ENCODE peak calls at places on chromosome X, in seven cellular contexts. F, S, J, Z, M, U and C are unnamed samples.

GRCh38 chrX:13305091-13305490 is 14.8 kb downstream of the ATXN3L start:
- DNase-seq in F (no peak), S (no peak), J (no peak), Z (no peak), M (no peak), U (no peak), C (no peak)

GRCh38 chrX:110081740-110082139 is 78.8 kb downstream of the TMEM164 start:
- DNase-seq in F (peak; percentile 64), S (peak; percentile 65), J (no peak), Z (no peak), M (no peak), U (peak; percentile 73), C (no peak)

GRCh38 chrX:150360331-150360730 is 2.8 kb upstream of the MAMLD1 start:
- DNase-seq in F (no peak), S (no peak), J (no peak), Z (no peak), M (no peak), U (no peak), C (no peak)

GRCh38 chrX:13254076-13254785 is 65.6 kb downstream of the ATXN3L start:
- DNase-seq in F (no peak), S (peak; percentile 27), J (peak; percentile 58), Z (no peak), M (no peak), U (peak; percentile 67), C (no peak)

GRCh38 chrX:38036471-38036870 is 30.1 kb downstream of the SYTL5 start:
- DNase-seq in F (no peak), S (no peak), J (no peak), Z (no peak), M (no peak), U (peak; percentile 19), C (no peak)

GRCh38 chrX:123860983-123861382 is 1.1 kb downstream of the XIAP start:
- DNase-seq in F (no peak), S (peak; percentile 40), J (no peak), Z (no peak), M (no peak), U (peak; percentile 28), C (no peak)

GRCh38 chrX:499870-500364 is 113.2 kb upstream of the PPP2R3B start:
- DNase-seq in F (no peak), S (no peak), J (no peak), Z (no peak), M (no peak), U (no peak), C (no peak)

GRCh38 chrX:19883878-19884277 is 3.5 kb downstream of the SH3KBP1 start:
- DNase-seq in F (no peak), S (no peak), J (peak; percentile 66), Z (no peak), M (no peak), U (peak; percentile 76), C (no peak)

GRCh38 chrX:65871671-65872311 is 168.1 kb downstream of the VSIG4 start:
- DNase-seq in F (no peak), S (no peak), J (peak; percentile 19), Z (no peak), M (peak; percentile 53), U (peak; percentile 85), C (no peak)

GRCh38 chrX:74613350-74614192 is 853 bp downstream of the RLIM start:
- DNase-seq in F (no peak), S (peak; percentile 40), J (peak; percentile 13), Z (no peak), M (no peak), U (peak; percentile 50), C (no peak)

GRCh38 chrX:103954259-103954658 is 8.2 kb upstream of the TMSB15B start:
- DNase-seq in F (no peak), S (no peak), J (no peak), Z (no peak), M (no peak), U (no peak), C (no peak)

GRCh38 chrX:151789179-151789800 is 54.7 kb downstream of the CNGA2 start:
- DNase-seq in F (peak; percentile 78), S (peak; percentile 39), J (no peak), Z (no peak), M (no peak), U (no peak), C (peak; percentile 80)

GRCh38 chrX:526295-527224 is 104.0 kb upstream of the SHOX start:
- DNase-seq in F (no peak), S (no peak), J (no peak), Z (no peak), M (no peak), U (no peak), C (no peak)

GRCh38 chrX:134849390-134849789 is 141.4 kb upstream of the SMIM10 start:
- DNase-seq in F (no peak), S (no peak), J (no peak), Z (no peak), M (no peak), U (peak; percentile 31), C (no peak)

GRCh38 chrX:40646489-40647306 is 663 bp downstream of the CXorf38 start:
- DNase-seq in F (peak; percentile 74), S (peak; percentile 24), J (peak; percentile 66), Z (no peak), M (peak; percentile 81), U (peak; percentile 24), C (no peak)

GRCh38 chrX:15451913-15452312 is 41.2 kb downstream of the PIR start:
- DNase-seq in F (peak; percentile 67), S (no peak), J (no peak), Z (no peak), M (no peak), U (peak; percentile 32), C (no peak)

GRCh38 chrX:115344885-115345653 is 55.6 kb downstream of the LUZP4 start:
- DNase-seq in F (peak; percentile 94), S (peak; percentile 94), J (no peak), Z (peak; percentile 40), M (peak; percentile 71), U (peak; percentile 92), C (peak; percentile 93)

GRCh38 chrX:334971-335757 is 16.6 kb upstream of the GTPBP6 start:
- DNase-seq in F (no peak), S (no peak), J (no peak), Z (no peak), M (peak; percentile 40), U (no peak), C (no peak)

GRCh38 chrX:39477438-39478120 is 620.2 kb downstream of the BCOR start:
- DNase-seq in F (no peak), S (peak; percentile 2), J (no peak), Z (no peak), M (peak; percentile 58), U (peak; percentile 14), C (no peak)

GRCh38 chrX:19684265-19684664 is 169.0 kb upstream of the MAP3K15 start:
- DNase-seq in F (no peak), S (no peak), J (no peak), Z (no peak), M (no peak), U (no peak), C (no peak)

GRCh38 chrX:49001521-49002090 is 458 bp downstream of the GRIPAP1 start:
- DNase-seq in F (no peak), S (peak; percentile 50), J (no peak), Z (no peak), M (peak; percentile 50), U (peak; percentile 49), C (no peak)

GRCh38 chrX:10636851-10637250 is 16.5 kb upstream of the MID1 start:
- DNase-seq in F (no peak), S (no peak), J (no peak), Z (no peak), M (no peak), U (no peak), C (no peak)

GRCh38 chrX:10633722-10634121 is 13.3 kb upstream of the MID1 start:
- DNase-seq in F (no peak), S (peak; percentile 89), J (no peak), Z (no peak), M (no peak), U (peak; percentile 90), C (peak; percentile 72)

GRCh38 chrX:10634681-10635161 is 14.3 kb upstream of the MID1 start:
- DNase-seq in F (no peak), S (no peak), J (no peak), Z (no peak), M (no peak), U (peak; percentile 96), C (peak; percentile 69)

GRCh38 chrX:10631416-10632145 is 11.2 kb upstream of the MID1 start:
- DNase-seq in F (no peak), S (no peak), J (no peak), Z (no peak), M (no peak), U (peak; percentile 59), C (no peak)

DNA sequence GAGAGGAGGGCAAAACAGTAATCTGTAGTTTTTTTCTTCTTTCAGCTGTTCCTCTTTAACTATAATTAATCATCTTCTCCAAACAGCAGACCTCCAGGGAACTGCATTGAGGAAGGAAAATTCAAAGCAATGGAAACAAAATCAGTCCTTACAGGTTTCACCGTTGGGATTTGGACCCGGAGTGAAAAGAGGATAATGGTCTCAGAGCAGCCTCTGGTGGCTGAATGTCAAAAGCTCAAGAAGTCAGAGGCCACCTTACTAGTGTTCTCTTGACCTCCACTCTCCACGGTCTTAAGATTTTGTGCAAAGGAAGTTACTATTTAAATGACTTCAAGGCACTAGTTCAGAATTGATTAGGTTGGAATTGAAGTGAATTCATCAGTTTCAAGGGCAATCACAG is 16.0 kb upstream of the MID1 start:
- DNase-seq in F (no peak), S (peak; percentile 73), J (no peak), Z (no peak), M (no peak), U (peak; percentile 58), C (no peak)
- TF ChIP-seq CTCF in F (peak; percentile 42), S (peak; percentile 65), J (peak; percentile 20), Z (peak; percentile 52), M (no peak), U (peak; percentile 75), C (peak; percentile 66)

GRCh38 chrX:45553417-45553816 is 352.7 kb upstream of the DIPK2B start:
- DNase-seq in F (no peak), S (no peak), J (no peak), Z (no peak), M (no peak), U (no peak), C (no peak)

GRCh38 chrX:45557390-45557789 is 356.7 kb upstream of the DIPK2B start:
- DNase-seq in F (no peak), S (peak; percentile 37), J (no peak), Z (peak; percentile 2), M (no peak), U (peak; percentile 10), C (no peak)
- TF ChIP-seq CTCF in F (peak; percentile 12), S (no peak), J (no peak), Z (peak; percentile 44), M (no peak), U (no peak), C (no peak)

DNA sequence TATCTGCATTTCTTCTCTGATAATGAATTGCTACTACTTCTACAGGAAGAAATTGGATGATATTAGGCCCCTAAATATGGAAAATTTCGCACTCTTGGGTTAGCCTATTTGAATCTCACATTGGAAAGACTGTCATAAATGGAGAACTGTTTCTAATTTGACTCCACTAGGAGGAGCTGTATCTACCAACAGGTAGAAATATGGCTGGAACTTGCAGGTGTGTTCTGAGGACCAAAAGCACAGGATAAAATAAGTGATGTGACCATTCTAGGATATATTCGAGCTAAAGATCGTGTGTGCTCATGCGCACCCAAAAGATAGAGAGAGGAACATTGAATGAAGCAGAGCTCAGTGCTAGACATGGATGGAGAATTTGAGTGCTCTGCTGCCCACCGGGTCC is 4.8 kb upstream of the NKAP start:
- DNase-seq in F (no peak), S (no peak), J (no peak), Z (no peak), M (no peak), U (peak; percentile 2), C (no peak)
- TF ChIP-seq CTCF in F (no peak), S (no peak), J (peak; percentile 31), Z (peak; percentile 38), M (no peak), U (no peak), C (no peak)

GRCh38 chrX:14347523-14347922 is 181.8 kb upstream of the GLRA2 start:
- DNase-seq in F (no peak), S (no peak), J (no peak), Z (no peak), M (no peak), U (no peak), C (no peak)

GRCh38 chrX:14344172-14344940 is 185.0 kb upstream of the GLRA2 start:
- DNase-seq in F (no peak), S (no peak), J (no peak), Z (no peak), M (no peak), U (peak; percentile 6), C (no peak)
- TF ChIP-seq CTCF in F (no peak), S (no peak), J (peak; percentile 36), Z (no peak), M (no peak), U (no peak), C (no peak)